ENCODE peak calls at places on chromosomes 12 and 14, in six cellular contexts. A is lower lobe of right lung; U is GM23338; T is heart right ventricle; L is CD4-positive, CD25-positive, alpha-beta regulatory T cell; G is adipocyte. Z is an unnamed sample.
A peak's percentile ranks its signal among the peaks of the same experiment; 100 is the strongest.

GRCh38 chr12:124433147-124433874 is 134.1 kb downstream of the NCOR2 start:
- DNase-seq in A (no peak), U (no peak), T (peak; percentile 82), L (no peak), G (no peak), Z (no peak)

GRCh38 chr12:29039013-29039412 is 110.1 kb upstream of the FAR2 start:
- DNase-seq in A (no peak), U (no peak), T (no peak), L (no peak), G (peak; percentile 95), Z (peak; percentile 39)

GRCh38 chr14:33679461-33680225 is 271.2 kb downstream of the EGLN3 start:
- DNase-seq in A (no peak), U (no peak), T (no peak), L (no peak), G (peak; percentile 61), Z (peak; percentile 80)

GRCh38 chr12:480831-481230 is 21.1 kb downstream of the B4GALNT3 start:
- DNase-seq in A (no peak), U (no peak), T (peak; percentile 58), L (no peak), G (no peak), Z (no peak)

GRCh38 chr14:93894992-93895391 is 32.2 kb upstream of the FAM181A start:
- DNase-seq in A (no peak), U (peak; percentile 67), T (no peak), L (no peak), G (no peak), Z (no peak)

GRCh38 chr14:43539210-43539609 is 967.9 kb downstream of the FSCB start:
- DNase-seq in A (no peak), U (peak; percentile 84), T (no peak), L (no peak), G (peak; percentile 14), Z (peak; percentile 0)

GRCh38 chr14:49249022-49249421 is 337.2 kb downstream of the RPS29 start:
- DNase-seq in A (no peak), U (no peak), T (no peak), L (no peak), G (no peak), Z (peak; percentile 40)

GRCh38 chr12:78864483-78865296 is at the start of gene SYT1:
- DNase-seq in A (peak; percentile 45), U (peak; percentile 93), T (no peak), L (no peak), G (peak; percentile 74), Z (peak; percentile 89)

GRCh38 chr12:66065146-66065545 is 65.4 kb downstream of the LLPH start:
- DNase-seq in A (no peak), U (no peak), T (no peak), L (no peak), G (peak; percentile 74), Z (no peak)

GRCh38 chr12:86526060-86526595 is 269.9 kb upstream of the MGAT4C start:
- DNase-seq in A (peak; percentile 26), U (no peak), T (no peak), L (no peak), G (no peak), Z (no peak)

GRCh38 chr14:55111122-55111705 is 17.8 kb upstream of the LGALS3 start:
- DNase-seq in A (no peak), U (peak; percentile 50), T (no peak), L (no peak), G (no peak), Z (no peak)

GRCh38 chr14:23053426-23053825 is 3.9 kb downstream of the CDH24 start:
- DNase-seq in A (no peak), U (no peak), T (no peak), L (no peak), G (no peak), Z (no peak)

GRCh38 chr14:91317381-91318313 is 73.1 kb upstream of the GPR68 start:
- DNase-seq in A (peak; percentile 91), U (no peak), T (peak; percentile 71), L (peak; percentile 62), G (no peak), Z (peak; percentile 8)

GRCh38 chr12:108326254-108326750 is 12.8 kb downstream of the CMKLR1 start:
- DNase-seq in A (no peak), U (no peak), T (no peak), L (no peak), G (no peak), Z (no peak)

GRCh38 chr14:38302034-38302433 is 46.1 kb upstream of the CLEC14A start:
- DNase-seq in A (no peak), U (no peak), T (no peak), L (no peak), G (no peak), Z (no peak)

GRCh38 chr14:96051642-96052540 is 12.7 kb downstream of the C14orf132 start:
- DNase-seq in A (no peak), U (peak; percentile 88), T (no peak), L (no peak), G (no peak), Z (no peak)

GRCh38 chr12:111453071-111453989 is 47.6 kb downstream of the SH2B3 start:
- DNase-seq in A (no peak), U (peak; percentile 27), T (no peak), L (no peak), G (no peak), Z (no peak)

DNA sequence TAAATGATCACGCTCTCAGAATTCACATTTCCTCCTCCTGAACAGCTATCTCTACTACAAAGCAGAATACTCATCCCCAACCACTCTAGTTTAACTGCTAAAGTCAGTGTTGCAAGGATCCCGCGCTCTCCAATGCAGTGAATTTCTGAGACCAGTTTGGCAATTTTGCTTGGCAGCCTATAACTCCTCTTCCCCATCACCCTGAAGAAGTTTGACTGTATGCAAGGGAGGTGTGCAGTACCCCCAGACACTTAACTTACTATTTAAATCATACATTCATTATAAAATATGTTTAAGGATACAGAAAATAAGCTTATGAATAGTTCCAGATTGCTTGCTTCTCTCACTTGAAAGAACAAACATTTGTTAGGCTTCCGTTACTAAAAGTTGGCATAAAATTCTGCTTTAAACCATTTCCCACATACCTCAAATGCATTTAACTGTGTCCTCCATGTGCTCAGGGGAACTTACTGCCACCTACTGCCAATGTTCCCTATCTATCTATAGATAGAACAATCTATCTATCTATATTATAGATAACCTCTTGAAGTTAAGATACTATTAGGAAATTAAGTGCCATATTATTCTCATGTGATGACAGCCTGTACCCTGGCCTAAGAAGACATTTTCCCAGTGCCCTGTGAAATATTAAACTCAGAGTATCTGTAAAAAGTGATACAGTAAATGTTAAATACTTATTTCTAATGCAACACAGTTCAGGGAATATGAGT is 2.4 kb downstream of the LGR5 start:
- DNase-seq in A (no peak), U (no peak), T (no peak), L (no peak), G (no peak), Z (no peak)
- H3K27me3 ChIP-seq in A (peaks cover 46% of the 10 kb centered on the region), U (peaks cover 73% of the 10 kb centered on the region), T (peaks cover 26% of the 10 kb centered on the region), L (peaks cover 36% of the 10 kb centered on the region), G (peaks cover 35% of the 10 kb centered on the region), Z (peaks cover 85% of the 10 kb centered on the region)

GRCh38 chr12:53966385-53967133 is 6.4 kb upstream of the HOXC11 start:
- DNase-seq in A (no peak), U (no peak), T (no peak), L (no peak), G (no peak), Z (no peak)
- H3K27me3 ChIP-seq in A (peaks cover 100% of the 10 kb centered on the region), U (peaks cover 100% of the 10 kb centered on the region), T (peaks cover 100% of the 10 kb centered on the region), L (peaks cover 85% of the 10 kb centered on the region), G (peaks cover 97% of the 10 kb centered on the region), Z (no peaks in the 10 kb centered on the region)

DNA sequence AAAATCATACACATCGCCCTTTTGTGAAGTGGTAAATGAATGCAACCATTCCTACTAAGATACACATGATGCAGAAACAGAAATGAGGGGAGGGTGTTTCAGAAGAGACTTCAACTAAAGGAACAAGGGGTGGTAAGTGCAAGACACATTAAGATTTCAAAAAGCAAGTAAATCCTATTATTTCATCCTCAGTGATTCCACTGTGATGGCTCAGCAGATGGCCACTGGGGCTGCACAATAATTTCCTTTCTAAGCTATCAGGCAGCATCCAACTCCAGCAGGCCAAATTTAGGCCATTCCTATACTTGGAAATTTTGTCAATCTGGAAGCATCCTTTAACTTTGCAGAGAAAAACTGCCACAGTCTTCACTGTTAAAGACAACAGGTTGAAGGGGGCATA is 272.4 kb downstream of the NELL2 start:
- DNase-seq in A (no peak), U (no peak), T (no peak), L (no peak), G (no peak), Z (no peak)
- H3K27me3 ChIP-seq in A (no peaks in the 10 kb centered on the region), U (no peaks in the 10 kb centered on the region), T (no peaks in the 10 kb centered on the region), L (no peaks in the 10 kb centered on the region), G (no peaks in the 10 kb centered on the region), Z (peaks cover 3% of the 10 kb centered on the region)

GRCh38 chr12:48980953-48981756 is 3.0 kb downstream of the WNT1 start:
- DNase-seq in A (peak; percentile 57), U (peak; percentile 67), T (no peak), L (peak; percentile 44), G (peak; percentile 47), Z (no peak)
- H3K27me3 ChIP-seq in A (peaks cover 96% of the 10 kb centered on the region), U (peaks cover 100% of the 10 kb centered on the region), T (peaks cover 62% of the 10 kb centered on the region), L (peaks cover 31% of the 10 kb centered on the region), G (peaks cover 84% of the 10 kb centered on the region), Z (peaks cover 98% of the 10 kb centered on the region)

GRCh38 chr12:132416121-132416673 is 73.8 kb upstream of the FBRSL1 start:
- DNase-seq in A (no peak), U (no peak), T (no peak), L (no peak), G (no peak), Z (no peak)

GRCh38 chr12:132419612-132420237 is 70.2 kb upstream of the FBRSL1 start:
- DNase-seq in A (no peak), U (no peak), T (no peak), L (no peak), G (peak; percentile 50), Z (no peak)

GRCh38 chr12:132418393-132418925 is 71.5 kb upstream of the FBRSL1 start:
- DNase-seq in A (no peak), U (no peak), T (no peak), L (no peak), G (no peak), Z (no peak)

GRCh38 chr12:132416827-132417226 is 73.1 kb upstream of the FBRSL1 start:
- DNase-seq in A (no peak), U (no peak), T (no peak), L (no peak), G (no peak), Z (no peak)

DNA sequence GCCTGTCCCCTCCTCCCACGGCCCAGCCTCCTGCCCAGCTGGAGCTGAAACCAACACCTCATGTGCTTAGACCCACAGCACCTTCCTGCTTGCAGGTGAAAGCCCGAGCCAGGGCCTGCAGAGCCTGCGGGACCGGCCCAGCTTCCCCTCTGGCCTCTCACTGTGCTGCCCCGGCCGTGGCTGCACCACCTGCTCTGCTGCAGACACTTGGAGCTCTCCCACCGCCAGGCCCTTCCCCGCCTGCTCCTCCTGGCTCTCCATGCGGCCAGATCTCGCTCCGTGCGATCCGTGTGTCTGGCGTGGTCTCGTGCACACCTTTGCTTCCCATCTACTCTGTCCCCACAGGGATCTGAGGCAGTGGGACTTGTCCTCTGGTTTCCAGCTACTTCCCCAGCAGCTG is 72.2 kb upstream of the FBRSL1 start:
- DNase-seq in A (no peak), U (no peak), T (no peak), L (no peak), G (no peak), Z (no peak)
- H3K27me3 ChIP-seq in A (peaks cover 38% of the 10 kb centered on the region), U (peaks cover 54% of the 10 kb centered on the region), T (peaks cover 60% of the 10 kb centered on the region), L (no peaks in the 10 kb centered on the region), G (peaks cover 67% of the 10 kb centered on the region), Z (peaks cover 52% of the 10 kb centered on the region)

DNA sequence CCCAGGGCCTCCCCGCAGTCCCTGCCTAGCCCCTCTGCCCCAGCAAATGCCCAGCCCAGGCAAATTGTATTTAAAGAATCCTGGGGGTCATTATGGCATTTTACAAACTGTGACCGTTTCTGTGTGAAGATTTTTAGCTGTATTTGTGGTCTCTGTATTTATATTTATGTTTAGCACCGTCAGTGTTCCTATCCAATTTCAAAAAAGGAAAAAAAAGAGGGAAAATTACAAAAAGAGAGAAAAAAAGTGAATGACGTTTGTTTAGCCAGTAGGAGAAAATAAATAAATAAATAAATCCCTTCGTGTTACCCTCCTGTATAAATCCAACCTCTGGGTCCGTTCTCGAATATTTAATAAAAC is 2.2 kb downstream of the HOXC6 start:
- DNase-seq in A (no peak), U (no peak), T (no peak), L (no peak), G (no peak), Z (no peak)
- H3K27me3 ChIP-seq in A (peaks cover 100% of the 10 kb centered on the region), U (peaks cover 100% of the 10 kb centered on the region), T (peaks cover 98% of the 10 kb centered on the region), L (peaks cover 40% of the 10 kb centered on the region), G (no peaks in the 10 kb centered on the region), Z (no peaks in the 10 kb centered on the region)

Z was measured in foreskin keratinocyte.